ENCODE peak calls at places on chromosomes 6 and 20, in four cellular contexts. One of them, this sample, is unnamed.

GRCh38 chr6:28336284-28337024 is 506 bp upstream of the ZSCAN31 start:
- DNase-seq in K562: peak; percentile 95
- DNase-seq in WTC11: no peak
- DNase-seq in HepG2: peak; percentile 44
- DNase-seq in this sample: peak; percentile 53

GRCh38 chr6:28355743-28356665 is 6.3 kb downstream of the ZKSCAN3 start:
- DNase-seq in K562: peak; percentile 94
- DNase-seq in HepG2: peak; percentile 90
- DNase-seq in WTC11: peak; percentile 74
- DNase-seq in this sample: peak; percentile 55

GRCh38 chr20:46558511-46558959 is 8.1 kb upstream of the OCSTAMP start:
- DNase-seq in K562: no peak
- DNase-seq in WTC11: no peak
- DNase-seq in HepG2: peak; percentile 73
- DNase-seq in this sample: no peak

GRCh38 chr6:111642463-111643158 is 36.9 kb upstream of the TRAF3IP2 start:
- DNase-seq in WTC11: peak; percentile 69
- DNase-seq in HepG2: peak; percentile 80
- DNase-seq in K562: peak; percentile 73
- DNase-seq in this sample: peak; percentile 21

GRCh38 chr6:148440877-148441453 is 98.3 kb downstream of the SASH1 start:
- DNase-seq in K562: no peak
- DNase-seq in WTC11: no peak
- DNase-seq in HepG2: peak; percentile 50
- DNase-seq in this sample: no peak

GRCh38 chr20:37986873-37987601 is 46.2 kb downstream of the TTI1 start:
- DNase-seq in HepG2: peak; percentile 80
- DNase-seq in WTC11: no peak
- DNase-seq in K562: no peak
- DNase-seq in this sample: no peak

GRCh38 chr6:138965971-138966370 is 22.1 kb downstream of the REPS1 start:
- DNase-seq in WTC11: no peak
- DNase-seq in K562: no peak
- DNase-seq in HepG2: no peak
- DNase-seq in this sample: no peak

GRCh38 chr20:13788167-13788834 is 3.5 kb downstream of the NDUFAF5 start:
- DNase-seq in HepG2: peak; percentile 88
- DNase-seq in K562: peak; percentile 54
- DNase-seq in WTC11: peak; percentile 49
- DNase-seq in this sample: peak; percentile 21

GRCh38 chr6:159915397-159915796 is 24.6 kb downstream of the MAS1 start:
- DNase-seq in K562: no peak
- DNase-seq in HepG2: no peak
- DNase-seq in WTC11: no peak
- DNase-seq in this sample: no peak

GRCh38 chr6:19811397-19812079 is 25.6 kb upstream of the ID4 start:
- DNase-seq in WTC11: no peak
- DNase-seq in K562: no peak
- DNase-seq in HepG2: peak; percentile 96
- DNase-seq in this sample: no peak

GRCh38 chr6:24990227-24990843 is 54.6 kb upstream of the RIPOR2 start:
- DNase-seq in K562: no peak
- DNase-seq in WTC11: no peak
- DNase-seq in HepG2: no peak
- DNase-seq in this sample: no peak

GRCh38 chr20:40457404-40457803 is 231.6 kb downstream of the MAFB start:
- DNase-seq in K562: no peak
- DNase-seq in WTC11: no peak
- DNase-seq in HepG2: no peak
- DNase-seq in this sample: no peak

GRCh38 chr6:163750436-163751031 is 336.0 kb downstream of the QKI start:
- DNase-seq in WTC11: no peak
- DNase-seq in K562: no peak
- DNase-seq in HepG2: no peak
- DNase-seq in this sample: no peak

GRCh38 chr6:90227693-90228092 is 69.0 kb downstream of the BACH2 start:
- DNase-seq in HepG2: no peak
- DNase-seq in WTC11: no peak
- DNase-seq in K562: no peak
- DNase-seq in this sample: no peak

GRCh38 chr20:5864428-5864827 is 85.9 kb downstream of the TRMT6 start:
- DNase-seq in WTC11: no peak
- DNase-seq in K562: no peak
- DNase-seq in HepG2: no peak
- DNase-seq in this sample: no peak

GRCh38 chr20:49032455-49032854 is 13.7 kb upstream of the CSE1L start:
- DNase-seq in HepG2: no peak
- DNase-seq in K562: no peak
- DNase-seq in WTC11: no peak
- DNase-seq in this sample: no peak

GRCh38 chr6:72699142-72699541 is 77.3 kb downstream of the KCNQ5 start:
- DNase-seq in HepG2: no peak
- DNase-seq in WTC11: no peak
- DNase-seq in K562: no peak
- DNase-seq in this sample: no peak

GRCh38 chr20:15976047-15976731 is 597.1 kb downstream of the KIF16B start:
- DNase-seq in K562: no peak
- DNase-seq in HepG2: no peak
- DNase-seq in WTC11: peak; percentile 69
- DNase-seq in this sample: no peak

GRCh38 chr6:33728438-33728837 is 16.9 kb upstream of the UQCC2 start:
- DNase-seq in K562: no peak
- DNase-seq in HepG2: no peak
- DNase-seq in WTC11: no peak
- DNase-seq in this sample: no peak

GRCh38 chr6:164035912-164036485 is 621.5 kb downstream of the QKI start:
- DNase-seq in HepG2: no peak
- DNase-seq in WTC11: no peak
- DNase-seq in K562: no peak
- DNase-seq in this sample: no peak

GRCh38 chr6:27296106-27296783 is 15.8 kb downstream of the POM121L2 start:
- DNase-seq in HepG2: no peak
- DNase-seq in K562: peak; percentile 61
- DNase-seq in WTC11: peak; percentile 73
- DNase-seq in this sample: no peak

GRCh38 chr6:105794263-105794662 is 291.9 kb upstream of the PRDM1 start:
- DNase-seq in HepG2: peak; percentile 35
- DNase-seq in K562: no peak
- DNase-seq in WTC11: peak; percentile 22
- DNase-seq in this sample: no peak

GRCh38 chr6:37916149-37916548 is 96.6 kb downstream of the ZFAND3 start:
- DNase-seq in K562: no peak
- DNase-seq in WTC11: no peak
- DNase-seq in HepG2: no peak
- DNase-seq in this sample: no peak

GRCh38 chr20:22464312-22465003 is 119.9 kb downstream of the FOXA2 start:
- DNase-seq in WTC11: no peak
- DNase-seq in HepG2: no peak
- DNase-seq in K562: no peak
- DNase-seq in this sample: no peak
- TF ChIP-seq CBFB in WTC11: no peak
- TF ChIP-seq CBFB in HepG2: no peak
- TF ChIP-seq CBFB in K562: no peak
- TF ChIP-seq CBFB in this sample: no peak

GRCh38 chr6:71206086-71206485 is 82.5 kb upstream of the OGFRL1 start:
- DNase-seq in K562: no peak
- DNase-seq in WTC11: no peak
- DNase-seq in HepG2: no peak
- DNase-seq in this sample: no peak

GRCh38 chr6:71203211-71203610 is 85.4 kb upstream of the OGFRL1 start:
- DNase-seq in K562: no peak
- DNase-seq in WTC11: no peak
- DNase-seq in HepG2: no peak
- DNase-seq in this sample: no peak

GRCh38 chr6:71204741-71205140 is 83.9 kb upstream of the OGFRL1 start:
- DNase-seq in K562: no peak
- DNase-seq in HepG2: no peak
- DNase-seq in WTC11: no peak
- DNase-seq in this sample: no peak

GRCh38 chr6:71209206-71209605 is 79.4 kb upstream of the OGFRL1 start:
- DNase-seq in WTC11: no peak
- DNase-seq in HepG2: no peak
- DNase-seq in K562: no peak
- DNase-seq in this sample: no peak

DNA sequence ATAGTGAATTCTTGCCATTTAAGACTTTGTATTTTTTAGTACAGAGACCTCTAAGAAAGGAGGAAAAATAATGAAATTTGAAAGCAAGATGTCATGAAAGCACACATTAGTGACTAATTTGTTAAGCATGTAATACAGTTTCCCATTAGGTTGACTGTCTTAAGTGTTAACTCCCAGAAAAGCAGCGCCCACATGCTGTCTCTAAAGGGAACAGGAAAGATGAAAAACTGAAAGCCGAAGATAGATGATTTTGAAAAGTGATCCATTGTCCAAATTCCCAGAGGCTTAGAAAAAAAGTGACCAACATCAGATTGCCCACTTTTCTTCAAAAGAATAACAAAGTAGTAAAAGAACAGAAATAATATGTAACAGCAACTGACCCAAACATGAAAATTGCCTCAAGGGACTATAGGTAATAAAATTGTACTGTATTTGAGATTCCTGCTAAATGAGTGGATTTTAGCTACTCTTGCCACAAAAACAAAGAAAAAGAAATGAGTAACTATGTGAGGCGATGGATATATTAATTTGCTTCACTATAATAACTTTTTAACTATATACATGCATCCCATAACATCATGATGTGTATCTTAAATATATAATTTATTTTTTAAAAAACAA is 83.2 kb upstream of the OGFRL1 start:
- DNase-seq in WTC11: no peak
- DNase-seq in K562: no peak
- DNase-seq in HepG2: no peak
- DNase-seq in this sample: no peak
- TF ChIP-seq CBFB in WTC11: no peak
- TF ChIP-seq CBFB in K562: no peak
- TF ChIP-seq CBFB in HepG2: no peak
- TF ChIP-seq CBFB in this sample: no peak

DNA sequence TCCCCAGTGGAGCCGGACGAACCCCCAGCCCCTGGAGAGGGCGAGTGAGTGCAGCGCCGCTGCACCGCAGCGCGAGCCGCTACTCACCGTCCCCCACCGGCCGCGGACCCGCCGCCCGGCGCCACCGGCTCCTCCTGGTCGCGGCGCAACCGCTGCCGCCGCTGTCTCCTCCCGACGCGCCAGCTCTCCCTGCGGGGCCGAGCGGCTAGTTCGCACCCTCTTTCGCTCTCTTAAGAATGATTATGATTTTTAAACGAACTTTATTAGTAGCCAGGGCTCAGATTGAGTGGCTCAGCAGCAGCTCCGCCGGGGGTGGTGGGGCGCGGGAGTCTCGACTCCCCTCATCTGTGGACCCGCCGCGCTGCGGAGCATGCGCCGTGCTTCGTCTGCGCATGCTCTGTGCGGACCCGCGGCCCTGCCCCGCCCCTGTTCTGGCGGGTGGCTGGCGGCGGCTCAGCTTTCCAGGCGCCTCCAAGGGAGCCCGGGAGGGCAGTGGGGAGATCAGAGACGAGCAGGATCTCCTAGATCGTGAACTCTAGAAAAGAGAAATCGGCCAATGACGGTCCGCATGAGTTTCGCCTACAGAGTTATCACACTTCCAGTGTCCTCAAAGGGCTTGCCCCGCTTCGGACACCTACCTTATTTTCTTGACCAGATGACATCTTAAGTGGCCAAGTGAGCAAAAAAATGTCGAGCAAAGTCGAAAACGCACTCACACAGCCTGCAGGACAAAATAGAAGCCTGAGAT is at the start of gene RAB23:
- DNase-seq in HepG2: peak; percentile 75
- DNase-seq in K562: peak; percentile 91
- DNase-seq in WTC11: peak; percentile 89
- DNase-seq in this sample: peak; percentile 58
- TF ChIP-seq CBFB in HepG2: peak; percentile 49
- TF ChIP-seq CBFB in K562: no peak
- TF ChIP-seq CBFB in WTC11: no peak
- TF ChIP-seq CBFB in this sample: peak; percentile 18

GRCh38 chr20:61121661-61122060 is 130.4 kb upstream of the CDH4 start:
- DNase-seq in HepG2: no peak
- DNase-seq in WTC11: no peak
- DNase-seq in K562: no peak
- DNase-seq in this sample: no peak

GRCh38 chr20:61119263-61119662 is 132.8 kb upstream of the CDH4 start:
- DNase-seq in K562: no peak
- DNase-seq in WTC11: no peak
- DNase-seq in HepG2: no peak
- DNase-seq in this sample: no peak

GRCh38 chr20:61123286-61123685 is 128.8 kb upstream of the CDH4 start:
- DNase-seq in K562: no peak
- DNase-seq in HepG2: no peak
- DNase-seq in WTC11: no peak
- DNase-seq in this sample: no peak

GRCh38 chr20:61118429-61119224 is 133.4 kb upstream of the CDH4 start:
- DNase-seq in HepG2: no peak
- DNase-seq in K562: no peak
- DNase-seq in WTC11: no peak
- DNase-seq in this sample: no peak

GRCh38 chr20:61120595-61121515 is 131.2 kb upstream of the CDH4 start:
- DNase-seq in K562: peak; percentile 74
- DNase-seq in HepG2: peak; percentile 67
- DNase-seq in WTC11: peak; percentile 61
- DNase-seq in this sample: no peak
- TF ChIP-seq CBFB in K562: no peak
- TF ChIP-seq CBFB in HepG2: no peak
- TF ChIP-seq CBFB in WTC11: no peak
- TF ChIP-seq CBFB in this sample: no peak